ENCODE peak calls at places on chromosomes 1 and 21, in ten cellular contexts. S is esophagus squamous epithelium, C is IMR-90, B is uterus, I is tibial nerve, F is body of pancreas, M is K562, G is heart left ventricle, N is sigmoid colon, J is ovary. V is an unnamed sample.

GRCh38 chr1:40313329-40313957 is 3.6 kb downstream of the COL9A2 start:
- DNase-seq in S (no peak), C (no peak), B (no peak), I (no peak), F (no peak), M (peak), G (no peak), N (no peak), J (no peak), V (no peak)

GRCh38 chr1:84434081-84434755 is 35.9 kb downstream of the DNASE2B start:
- DNase-seq in S (no peak), C (no peak), B (no peak), I (no peak), F (no peak), M (no peak), G (no peak), N (no peak), J (no peak), V (no peak)

GRCh38 chr1:168287237-168287664 is 6.6 kb downstream of the TBX19 start:
- DNase-seq in S (no peak), C (peak), B (no peak), I (no peak), F (no peak), M (peak), G (no peak), N (no peak), J (no peak), V (no peak)

GRCh38 chr1:3923378-3924185 is 23.5 kb upstream of the C1orf174 start:
- DNase-seq in S (no peak), C (no peak), B (no peak), I (no peak), F (no peak), M (no peak), G (no peak), N (peak), J (no peak), V (no peak)

GRCh38 chr1:33081554-33082305 is 777 bp downstream of the AZIN2 start:
- DNase-seq in S (no peak), C (no peak), B (no peak), I (no peak), F (no peak), M (peak), G (no peak), N (no peak), J (peak), V (no peak)

GRCh38 chr1:209486861-209487260 is 96.7 kb upstream of the CAMK1G start:
- DNase-seq in S (no peak), C (peak), B (no peak), I (no peak), F (no peak), M (no peak), G (no peak), N (no peak), J (no peak), V (no peak)

GRCh38 chr1:86068841-86069756 is 87.5 kb downstream of the COL24A1 start:
- DNase-seq in S (no peak), C (peak), B (no peak), I (no peak), F (no peak), M (no peak), G (no peak), N (no peak), J (no peak), V (no peak)

GRCh38 chr21:41426656-41427311 is 745 bp downstream of the MX1 start:
- DNase-seq in S (no peak), C (no peak), B (no peak), I (no peak), F (no peak), M (no peak), G (no peak), N (no peak), J (peak), V (peak)

GRCh38 chr1:24694380-24694843 is 50.8 kb upstream of the CLIC4 start:
- DNase-seq in S (no peak), C (peak), B (no peak), I (no peak), F (no peak), M (peak), G (peak), N (peak), J (no peak), V (no peak)

GRCh38 chr1:223635236-223635635 is 30.3 kb downstream of the CAPN8 start:
- DNase-seq in S (no peak), C (no peak), B (no peak), I (no peak), F (no peak), M (no peak), G (no peak), N (no peak), J (no peak), V (no peak)

GRCh38 chr1:35111106-35111505 is 31.9 kb downstream of the ZMYM1 start:
- DNase-seq in S (no peak), C (peak), B (no peak), I (no peak), F (no peak), M (no peak), G (no peak), N (no peak), J (no peak), V (no peak)

GRCh38 chr1:160177231-160177630 is 13.1 kb upstream of the CASQ1 start:
- DNase-seq in S (no peak), C (no peak), B (no peak), I (no peak), F (no peak), M (no peak), G (no peak), N (no peak), J (no peak), V (no peak)

GRCh38 chr1:237141471-237141870 is 99.5 kb downstream of the RYR2 start:
- DNase-seq in S (no peak), C (no peak), B (no peak), I (no peak), F (no peak), M (no peak), G (no peak), N (no peak), J (no peak), V (no peak)

GRCh38 chr1:180482425-180483275 is 19.7 kb downstream of the ACBD6 start:
- DNase-seq in S (no peak), C (peak), B (no peak), I (no peak), F (peak), M (peak), G (no peak), N (no peak), J (no peak), V (no peak)

GRCh38 chr1:198927129-198927528 is 288.3 kb downstream of the PTPRC start:
- DNase-seq in S (no peak), C (no peak), B (no peak), I (no peak), F (no peak), M (no peak), G (no peak), N (no peak), J (no peak), V (no peak)

GRCh38 chr21:45383615-45384201 is 21.3 kb upstream of the COL18A1 start:
- DNase-seq in S (no peak), C (no peak), B (peak), I (no peak), F (no peak), M (no peak), G (peak), N (peak), J (peak), V (no peak)

GRCh38 chr1:208997726-208998312 is 585.7 kb upstream of the CAMK1G start:
- DNase-seq in S (no peak), C (no peak), B (no peak), I (no peak), F (no peak), M (no peak), G (no peak), N (no peak), J (no peak), V (no peak)

GRCh38 chr1:33126411-33127000 is 45.6 kb downstream of the AZIN2 start:
- DNase-seq in S (no peak), C (no peak), B (no peak), I (no peak), F (no peak), M (no peak), G (no peak), N (no peak), J (no peak), V (peak)

GRCh38 chr1:77182083-77182482 is 37.1 kb downstream of the PIGK start:
- DNase-seq in S (no peak), C (no peak), B (no peak), I (no peak), F (no peak), M (no peak), G (no peak), N (no peak), J (no peak), V (no peak)

GRCh38 chr1:84776639-84777038 is 86.4 kb upstream of the SSX2IP start:
- DNase-seq in S (no peak), C (no peak), B (no peak), I (no peak), F (no peak), M (no peak), G (no peak), N (no peak), J (no peak), V (no peak)

GRCh38 chr21:42997053-42997452 is 22.7 kb downstream of the PKNOX1 start:
- DNase-seq in S (no peak), C (peak), B (peak), I (no peak), F (peak), M (no peak), G (peak), N (peak), J (peak), V (peak)

GRCh38 chr21:45747802-45748445 is 104.4 kb downstream of the PCBP3 start:
- DNase-seq in S (no peak), C (peak), B (no peak), I (no peak), F (no peak), M (no peak), G (no peak), N (no peak), J (no peak), V (peak)

GRCh38 chr1:233326995-233327937 is at the start of gene MAP3K21:
- DNase-seq in S (peak), C (no peak), B (peak), I (peak), F (peak), M (peak), G (peak), N (peak), J (peak), V (peak)

GRCh38 chr1:29569971-29570634 is 333.8 kb downstream of the PTPRU start:
- DNase-seq in S (no peak), C (peak), B (no peak), I (no peak), F (peak), M (peak), G (no peak), N (no peak), J (no peak), V (no peak)

GRCh38 chr1:223707270-223708000 is 4.9 kb upstream of the CAPN2 start:
- DNase-seq in S (no peak), C (peak), B (peak), I (no peak), F (peak), M (peak), G (peak), N (peak), J (peak), V (no peak)

GRCh38 chr1:29240400-29240837 is 4.1 kb downstream of the PTPRU start:
- DNase-seq in S (no peak), C (no peak), B (no peak), I (no peak), F (no peak), M (no peak), G (no peak), N (no peak), J (no peak), V (no peak)

GRCh38 chr1:244212792-244213475 is 161.9 kb downstream of the ZBTB18 start:
- DNase-seq in S (no peak), C (no peak), B (no peak), I (no peak), F (no peak), M (no peak), G (no peak), N (no peak), J (no peak), V (no peak)

GRCh38 chr1:89609781-89610456 is 23.0 kb upstream of the LRRC8C start:
- DNase-seq in S (no peak), C (no peak), B (no peak), I (no peak), F (no peak), M (no peak), G (no peak), N (no peak), J (no peak), V (peak)

DNA sequence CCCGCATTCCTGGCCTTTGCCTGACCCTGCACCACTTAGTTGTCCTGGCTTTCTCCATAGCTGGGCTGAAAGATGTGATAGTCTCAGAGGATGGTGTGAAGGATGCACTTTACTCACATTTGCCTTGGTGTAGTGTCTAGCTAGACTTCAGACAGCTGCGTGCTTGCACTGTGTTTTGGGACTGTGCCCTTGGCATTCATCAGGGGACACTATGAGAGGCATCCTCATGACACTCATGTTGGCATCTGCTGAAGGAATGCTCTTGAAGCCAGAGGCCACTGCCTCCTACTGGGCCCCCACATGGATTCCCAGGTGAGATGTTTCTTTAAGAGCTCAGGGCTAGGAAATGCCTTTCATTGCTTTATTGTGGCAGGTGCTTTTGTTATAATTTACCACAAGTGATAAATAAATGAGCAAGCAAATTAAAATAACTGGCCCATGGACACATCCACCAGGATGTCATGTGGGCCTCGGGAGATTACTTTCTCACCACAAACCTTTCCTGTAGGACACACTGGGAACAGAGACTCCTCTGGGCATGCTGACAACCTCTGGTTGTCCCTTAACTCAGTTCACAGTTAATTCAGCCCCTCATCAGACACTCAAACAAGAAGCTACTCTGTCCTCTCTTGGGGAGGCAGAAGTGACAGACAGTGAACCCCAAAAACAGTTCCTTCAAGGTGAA is 99.4 kb upstream of the SPATA6 start:
- DNase-seq in S (no peak), C (no peak), B (no peak), I (no peak), F (no peak), M (no peak), G (no peak), N (no peak), J (no peak), V (no peak)
- TF ChIP-seq CTCF in S (no peak), C (no peak), B (no peak), I (no peak), F (no peak), M (no peak), G (no peak), N (no peak), J (no peak), V (no peak)

GRCh38 chr1:175287377-175287776 is 94.8 kb upstream of the KIAA0040 start:
- DNase-seq in S (no peak), C (no peak), B (no peak), I (no peak), F (no peak), M (peak), G (no peak), N (no peak), J (no peak), V (no peak)
- H3K4me3 ChIP-seq in S (no peak), C (no peak), B (no peak), I (no peak), F (no peak), M (no peak), G (no peak), N (no peak), J (no peak), V (no peak)

DNA sequence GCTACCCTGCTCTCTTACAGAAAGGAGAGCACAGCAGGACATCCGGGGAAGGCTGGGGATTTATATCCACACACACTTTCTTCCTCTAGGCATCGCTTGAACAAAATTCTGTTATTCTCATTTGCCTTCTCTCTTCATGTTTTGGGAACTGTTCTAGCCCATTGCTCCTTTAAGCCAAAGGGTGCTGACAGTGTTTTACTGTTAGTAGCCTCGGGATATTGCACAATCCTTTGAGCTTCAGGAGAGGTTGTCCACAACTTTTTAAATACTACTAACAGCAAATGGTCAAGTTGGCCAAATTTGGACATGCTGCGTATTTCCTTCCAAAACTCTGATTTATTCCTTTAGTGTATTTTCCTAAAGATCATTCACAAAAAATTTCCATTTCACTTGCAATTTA is 579.2 kb upstream of the RGS18 start:
- DNase-seq in S (no peak), C (no peak), B (no peak), I (no peak), F (no peak), M (no peak), G (no peak), N (no peak), J (no peak), V (no peak)
- TF ChIP-seq POLR2A in S (no peak), C (no peak), B (no peak), I (no peak), F (no peak), M (no peak), G (no peak), N (no peak), J (no peak), V (no peak)

GRCh38 chr1:54227091-54227602 is 27.2 kb downstream of the MRPL37 start:
- DNase-seq in S (no peak), C (peak), B (no peak), I (no peak), F (peak), M (no peak), G (no peak), N (no peak), J (no peak), V (no peak)

GRCh38 chr1:54228638-54229079 is 28.7 kb downstream of the MRPL37 start:
- DNase-seq in S (no peak), C (no peak), B (no peak), I (no peak), F (no peak), M (no peak), G (no peak), N (no peak), J (no peak), V (no peak)

GRCh38 chr1:54225986-54226559 is 26.1 kb downstream of the MRPL37 start:
- DNase-seq in S (no peak), C (no peak), B (no peak), I (no peak), F (no peak), M (no peak), G (no peak), N (no peak), J (no peak), V (no peak)

GRCh38 chr1:54229281-54229891 is 29.4 kb downstream of the MRPL37 start:
- DNase-seq in S (no peak), C (peak), B (peak), I (no peak), F (no peak), M (peak), G (no peak), N (no peak), J (peak), V (no peak)

GRCh38 chr1:54227836-54228435 is 28.0 kb downstream of the MRPL37 start:
- DNase-seq in S (no peak), C (no peak), B (no peak), I (no peak), F (no peak), M (no peak), G (no peak), N (no peak), J (no peak), V (no peak)
- TF ChIP-seq CTCF in S (no peak), C (no peak), B (no peak), I (no peak), F (no peak), M (no peak), G (no peak), N (no peak), J (no peak), V (no peak)

DNA sequence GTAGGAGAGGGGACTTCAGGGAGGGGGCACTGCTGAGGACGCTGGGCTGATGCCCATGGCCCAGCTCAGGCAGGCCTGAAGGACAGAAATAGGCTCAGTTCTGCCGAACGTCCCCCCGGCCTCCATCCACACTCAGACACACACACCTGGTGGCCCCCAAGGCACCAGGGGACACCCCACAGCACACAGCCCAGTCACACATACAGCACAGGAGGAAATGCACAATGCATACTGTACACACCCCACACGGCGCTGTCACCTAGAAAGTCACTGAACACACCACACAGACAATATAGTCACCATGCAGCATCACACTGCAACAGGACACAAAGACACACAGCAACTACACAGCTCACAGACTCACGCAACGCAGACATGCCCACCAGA is 562 bp downstream of the SYTL1 start:
- DNase-seq in S (no peak), C (no peak), B (no peak), I (no peak), F (no peak), M (no peak), G (no peak), N (no peak), J (no peak), V (no peak)
- H3K4me3 ChIP-seq in S (peak), C (no peak), B (no peak), I (peak), F (peak), M (peak), G (peak), N (no peak), J (no peak), V (peak)

GRCh38 chr1:225881081-225882007 is 836 bp downstream of the TMEM63A start:
- DNase-seq in S (no peak), C (peak), B (peak), I (peak), F (peak), M (peak), G (peak), N (peak), J (peak), V (peak)

GRCh38 chr1:225878282-225878681 is 3.9 kb downstream of the TMEM63A start:
- DNase-seq in S (no peak), C (no peak), B (no peak), I (no peak), F (no peak), M (no peak), G (no peak), N (no peak), J (no peak), V (no peak)

GRCh38 chr1:225880636-225881035 is 1.5 kb downstream of the TMEM63A start:
- DNase-seq in S (no peak), C (no peak), B (no peak), I (no peak), F (peak), M (no peak), G (no peak), N (no peak), J (no peak), V (no peak)

GRCh38 chr1:225880210-225880584 is 2.0 kb downstream of the TMEM63A start:
- DNase-seq in S (no peak), C (no peak), B (no peak), I (no peak), F (no peak), M (no peak), G (no peak), N (no peak), J (no peak), V (no peak)

DNA sequence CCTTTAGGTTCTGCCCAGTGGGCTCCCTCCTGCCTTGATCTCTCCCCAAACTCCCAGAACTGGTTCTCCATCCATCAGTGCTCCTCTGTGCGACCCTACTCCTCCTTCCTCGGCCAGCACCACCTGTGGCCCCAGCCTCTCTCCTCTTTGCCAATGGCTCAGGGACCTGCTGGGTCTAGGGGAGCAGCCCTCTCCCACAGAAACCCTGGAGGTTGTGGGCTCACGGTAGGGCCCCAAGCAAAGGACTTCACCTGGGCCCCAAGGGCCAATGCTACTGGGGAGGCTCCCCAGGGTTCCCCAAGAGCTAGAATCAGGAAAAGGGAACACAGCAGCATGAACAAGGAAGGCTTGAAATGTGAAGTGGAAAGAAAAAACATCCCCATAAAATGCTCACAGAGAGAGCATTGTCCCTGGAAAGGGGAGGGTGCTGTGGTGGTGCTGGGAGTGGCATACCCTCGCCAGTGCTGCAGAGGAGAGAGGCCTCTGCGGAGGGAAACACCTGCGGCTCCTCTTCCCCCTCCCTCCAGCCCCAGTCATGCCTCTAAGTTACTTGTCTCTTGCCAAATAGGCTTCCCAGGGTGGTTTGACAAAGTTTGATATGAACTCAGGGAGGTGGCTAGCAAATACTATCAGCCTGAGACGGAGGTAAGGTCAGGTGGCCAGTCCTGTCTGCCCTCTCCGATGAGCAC is 2.5 kb downstream of the TMEM63A start:
- DNase-seq in S (no peak), C (no peak), B (no peak), I (no peak), F (peak), M (peak), G (no peak), N (no peak), J (no peak), V (no peak)
- TF ChIP-seq POLR2A in S (no peak), C (no peak), B (no peak), I (no peak), F (peak), M (no peak), G (no peak), N (peak), J (no peak), V (no peak)

GRCh38 chr1:195717651-195718050 is 890.6 kb downstream of the KCNT2 start:
- DNase-seq in S (no peak), C (peak), B (no peak), I (no peak), F (no peak), M (no peak), G (no peak), N (no peak), J (no peak), V (no peak)
- TF ChIP-seq CTCF in S (peak), C (peak), B (no peak), I (no peak), F (no peak), M (peak), G (no peak), N (no peak), J (peak), V (no peak)

V was measured in lower leg skin.